ENCODE peak calls at places on chromosomes 2 and 18, in six cellular contexts. One of them, this sample, is unnamed.

GRCh38 chr2:100395532-100396350 is 21.7 kb downstream of the CHST10 start:
- DNase-seq in neuronal stem cell: no peak
- DNase-seq in H9: no peak
- DNase-seq in IMR-90: no peak
- DNase-seq in H1: no peak
- DNase-seq in trophoblast cell: no peak
- DNase-seq in this sample: no peak

GRCh38 chr2:3456125-3456524 is 63.2 kb downstream of the ADI1 start:
- DNase-seq in neuronal stem cell: no peak
- DNase-seq in H9: no peak
- DNase-seq in IMR-90: no peak
- DNase-seq in H1: no peak
- DNase-seq in trophoblast cell: no peak
- DNase-seq in this sample: no peak

GRCh38 chr2:192159215-192159614 is 35.5 kb downstream of the TMEFF2 start:
- DNase-seq in neuronal stem cell: no peak
- DNase-seq in H9: no peak
- DNase-seq in IMR-90: peak; percentile 2
- DNase-seq in H1: no peak
- DNase-seq in trophoblast cell: no peak
- DNase-seq in this sample: no peak

GRCh38 chr2:152415811-152416210 is 80.8 kb downstream of the FMNL2 start:
- DNase-seq in neuronal stem cell: no peak
- DNase-seq in H9: no peak
- DNase-seq in IMR-90: no peak
- DNase-seq in H1: no peak
- DNase-seq in trophoblast cell: no peak
- DNase-seq in this sample: no peak

GRCh38 chr2:120287183-120288015 is 34.7 kb downstream of the RALB start:
- DNase-seq in neuronal stem cell: no peak
- DNase-seq in H9: no peak
- DNase-seq in IMR-90: peak; percentile 96
- DNase-seq in H1: no peak
- DNase-seq in trophoblast cell: peak; percentile 72
- DNase-seq in this sample: peak; percentile 90

GRCh38 chr2:118970396-118971135 is 28.6 kb downstream of the MARCO start:
- DNase-seq in neuronal stem cell: no peak
- DNase-seq in H9: no peak
- DNase-seq in IMR-90: no peak
- DNase-seq in H1: no peak
- DNase-seq in trophoblast cell: no peak
- DNase-seq in this sample: no peak

GRCh38 chr2:237315170-237315880 is 98.6 kb downstream of the COL6A3 start:
- DNase-seq in neuronal stem cell: peak; percentile 27
- DNase-seq in H9: no peak
- DNase-seq in IMR-90: peak; percentile 98
- DNase-seq in H1: no peak
- DNase-seq in trophoblast cell: peak; percentile 45
- DNase-seq in this sample: peak; percentile 98

GRCh38 chr2:128442053-128442751 is 123.5 kb upstream of the HS6ST1 start:
- DNase-seq in neuronal stem cell: no peak
- DNase-seq in H9: peak; percentile 27
- DNase-seq in IMR-90: peak; percentile 16
- DNase-seq in H1: no peak
- DNase-seq in trophoblast cell: no peak
- DNase-seq in this sample: peak; percentile 71

GRCh38 chr18:27707201-27707600 is 469.7 kb downstream of the CDH2 start:
- DNase-seq in neuronal stem cell: no peak
- DNase-seq in H9: no peak
- DNase-seq in IMR-90: no peak
- DNase-seq in H1: no peak
- DNase-seq in trophoblast cell: no peak
- DNase-seq in this sample: no peak

GRCh38 chr18:76446321-76446720 is 48.7 kb downstream of the ZNF516 start:
- DNase-seq in neuronal stem cell: no peak
- DNase-seq in H9: no peak
- DNase-seq in IMR-90: no peak
- DNase-seq in H1: no peak
- DNase-seq in trophoblast cell: no peak
- DNase-seq in this sample: no peak

GRCh38 chr18:48955528-48956261 is 4.9 kb upstream of the SMAD7 start:
- DNase-seq in neuronal stem cell: no peak
- DNase-seq in H9: peak; percentile 56
- DNase-seq in IMR-90: peak; percentile 85
- DNase-seq in H1: no peak
- DNase-seq in trophoblast cell: peak; percentile 93
- DNase-seq in this sample: peak; percentile 94

GRCh38 chr18:25351773-25352628 is at the start of gene ZNF521:
- DNase-seq in neuronal stem cell: peak; percentile 95
- DNase-seq in H9: peak; percentile 87
- DNase-seq in IMR-90: peak; percentile 92
- DNase-seq in H1: peak; percentile 46
- DNase-seq in trophoblast cell: peak; percentile 51
- DNase-seq in this sample: peak; percentile 96

GRCh38 chr2:28523873-28524272 is 28.0 kb downstream of the PLB1 start:
- DNase-seq in neuronal stem cell: no peak
- DNase-seq in H9: no peak
- DNase-seq in IMR-90: no peak
- DNase-seq in H1: no peak
- DNase-seq in trophoblast cell: no peak
- DNase-seq in this sample: no peak

DNA sequence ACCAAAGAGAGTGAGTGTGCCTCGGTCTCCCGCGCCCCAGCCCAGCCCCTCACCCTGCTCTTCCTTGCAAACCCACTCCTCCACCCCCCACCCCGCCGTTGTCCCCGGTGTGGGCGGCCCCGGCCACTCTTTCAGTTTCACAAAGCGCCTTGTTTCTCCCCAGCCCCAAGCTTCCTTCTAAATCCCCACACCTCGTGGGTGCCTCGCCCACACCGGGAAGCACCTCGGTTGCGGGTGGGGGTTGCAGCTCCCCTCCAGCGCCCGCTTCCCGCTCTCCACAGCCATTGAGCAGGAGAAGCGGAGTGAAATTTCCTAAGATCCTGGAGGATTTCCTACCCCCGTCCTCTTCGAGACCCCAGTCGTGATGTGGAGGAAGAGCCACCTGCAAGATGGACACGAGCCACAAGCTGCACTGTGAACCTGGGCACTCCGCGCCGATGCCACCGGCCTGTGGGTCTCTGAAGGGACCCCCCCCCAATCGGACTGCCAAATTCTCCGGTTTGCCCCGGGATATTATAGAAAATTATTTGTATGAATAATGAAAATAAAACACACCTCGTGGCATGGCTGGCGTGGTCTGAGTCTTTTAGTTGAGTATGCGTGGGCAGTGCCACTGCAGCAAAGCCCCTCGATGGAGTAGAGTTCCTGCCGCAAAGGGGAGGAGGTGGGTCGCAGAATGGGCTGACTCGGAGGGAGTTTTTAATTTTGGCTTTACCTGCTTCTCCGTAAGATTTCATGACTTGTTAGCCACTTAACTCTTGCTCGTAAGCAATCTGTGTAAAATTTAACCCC is 848 bp downstream of the TMSB10 start:
- DNase-seq in neuronal stem cell: no peak
- DNase-seq in H9: no peak
- DNase-seq in IMR-90: no peak
- DNase-seq in H1: no peak
- DNase-seq in trophoblast cell: no peak
- DNase-seq in this sample: no peak
- H3K4ac ChIP-seq in neuronal stem cell: no peak overlapping the region
- H3K4ac ChIP-seq in H9: no peak overlapping the region
- H3K4ac ChIP-seq in IMR-90: peak overlapping the region; percentile 77
- H3K4ac ChIP-seq in H1: peak overlapping the region; percentile 94
- H3K4ac ChIP-seq in trophoblast cell: peak overlapping the region; percentile 100
- H3K4ac ChIP-seq in this sample: peak overlapping the region; percentile 80

DNA sequence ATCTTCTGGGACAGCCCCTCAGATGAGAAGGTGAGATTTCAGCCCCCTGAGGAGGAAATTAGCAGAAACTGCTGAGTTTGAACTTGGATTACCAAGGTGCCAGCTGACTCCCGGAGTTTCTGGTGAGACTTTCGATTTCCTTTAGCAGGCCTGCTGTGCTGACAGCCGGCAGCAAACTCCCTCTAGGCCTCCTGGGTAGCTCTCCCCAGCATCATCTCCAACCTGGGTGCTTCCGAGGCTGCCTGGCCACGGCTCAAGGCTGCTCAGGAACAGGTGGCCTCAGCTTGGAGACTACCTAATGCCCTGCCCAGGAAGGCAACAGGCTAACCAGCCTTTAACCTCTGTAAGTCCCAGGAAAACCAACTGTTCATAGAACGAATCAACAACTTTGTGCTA is 16.4 kb downstream of the SDC1 start:
- DNase-seq in neuronal stem cell: no peak
- DNase-seq in H9: no peak
- DNase-seq in IMR-90: no peak
- DNase-seq in H1: no peak
- DNase-seq in trophoblast cell: peak; percentile 13
- DNase-seq in this sample: peak; percentile 74
- H3K23ac ChIP-seq in neuronal stem cell: peak overlapping the region; percentile 60
- H3K23ac ChIP-seq in H9: no peak overlapping the region
- H3K23ac ChIP-seq in IMR-90: no peak overlapping the region
- H3K23ac ChIP-seq in H1: no peak overlapping the region
- H3K23ac ChIP-seq in trophoblast cell: no peak overlapping the region
- H3K23ac ChIP-seq in this sample: no peak overlapping the region

GRCh38 chr2:11828933-11829323 is 82.5 kb downstream of the LPIN1 start:
- DNase-seq in neuronal stem cell: no peak
- DNase-seq in H9: no peak
- DNase-seq in IMR-90: no peak
- DNase-seq in H1: no peak
- DNase-seq in trophoblast cell: no peak
- DNase-seq in this sample: no peak
- H3K14ac ChIP-seq in neuronal stem cell: no peak overlapping the region
- H3K14ac ChIP-seq in H9: no peak overlapping the region
- H3K14ac ChIP-seq in IMR-90: peak overlapping the region; percentile 51
- H3K14ac ChIP-seq in H1: no peak overlapping the region
- H3K14ac ChIP-seq in trophoblast cell: no peak overlapping the region
- H3K14ac ChIP-seq in this sample: no peak overlapping the region

DNA sequence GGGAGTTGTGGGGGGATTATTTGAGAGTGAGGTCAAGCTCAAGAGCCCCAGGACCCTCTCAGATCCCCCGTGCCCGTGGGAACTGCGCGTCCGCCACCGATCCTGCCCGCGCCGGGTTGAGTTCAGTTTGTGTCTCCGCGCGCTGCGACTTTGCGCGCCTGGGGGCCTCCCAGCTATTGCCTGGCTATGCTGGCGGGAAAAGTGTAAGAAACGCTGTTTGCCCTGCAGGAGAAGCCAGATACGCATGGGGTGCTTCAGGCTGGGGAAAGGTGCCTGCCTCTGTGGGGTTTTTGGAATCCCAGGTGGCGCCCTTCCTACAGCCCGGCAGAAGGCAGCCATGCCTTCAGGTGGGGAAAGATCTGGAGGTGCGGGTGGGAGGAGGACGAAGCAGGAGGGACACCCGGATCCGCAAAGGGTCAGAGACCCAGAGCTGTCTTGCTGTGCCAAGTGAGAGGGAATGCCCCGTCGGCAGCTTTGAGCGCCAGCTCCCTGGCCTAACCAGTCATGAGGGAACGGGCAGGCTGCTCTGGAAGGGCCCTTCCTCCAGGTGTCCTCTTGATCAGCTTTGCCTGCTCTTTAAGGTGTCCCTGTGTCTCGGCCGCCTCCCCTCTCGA is 22.5 kb downstream of the TEX44 start:
- DNase-seq in neuronal stem cell: no peak
- DNase-seq in H9: peak; percentile 69
- DNase-seq in IMR-90: no peak
- DNase-seq in H1: no peak
- DNase-seq in trophoblast cell: peak; percentile 71
- DNase-seq in this sample: no peak
- H3K4ac ChIP-seq in neuronal stem cell: peak overlapping the region; percentile 96
- H3K4ac ChIP-seq in H9: peak overlapping the region; percentile 96
- H3K4ac ChIP-seq in IMR-90: peak overlapping the region; percentile 94
- H3K4ac ChIP-seq in H1: peak overlapping the region; percentile 76
- H3K4ac ChIP-seq in trophoblast cell: peak overlapping the region; percentile 87
- H3K4ac ChIP-seq in this sample: peak overlapping the region; percentile 19

DNA sequence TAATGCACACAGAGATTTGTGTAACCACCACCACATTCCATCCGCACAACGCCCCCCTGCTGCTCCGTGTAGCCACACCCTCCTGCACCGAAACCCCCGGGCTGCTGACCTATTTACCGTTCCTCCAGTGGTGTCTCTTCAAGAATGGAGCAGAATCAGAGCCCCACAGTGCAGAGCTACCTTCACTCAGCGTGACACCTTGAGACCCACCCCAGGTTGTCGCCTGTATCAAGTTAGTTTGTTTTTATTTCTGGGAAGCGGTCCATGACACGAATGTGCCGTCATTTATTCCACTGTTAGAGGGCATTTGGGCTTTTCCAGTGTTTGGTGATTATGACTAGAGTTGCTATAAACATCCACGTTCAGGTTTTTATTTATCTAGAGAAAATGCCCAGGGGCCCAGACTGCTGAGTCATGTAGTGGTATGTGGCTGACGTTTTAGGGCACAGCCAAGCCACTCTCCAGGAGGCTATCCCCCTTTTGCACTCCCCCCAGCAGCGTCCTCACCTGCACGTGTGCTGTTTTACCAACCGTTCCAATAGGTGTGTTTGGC is 266.7 kb downstream of the NDUFA10 start:
- DNase-seq in neuronal stem cell: no peak
- DNase-seq in H9: no peak
- DNase-seq in IMR-90: peak; percentile 3
- DNase-seq in H1: no peak
- DNase-seq in trophoblast cell: no peak
- DNase-seq in this sample: peak; percentile 18
- H3K23ac ChIP-seq in neuronal stem cell: no peak overlapping the region
- H3K23ac ChIP-seq in H9: no peak overlapping the region
- H3K23ac ChIP-seq in IMR-90: no peak overlapping the region
- H3K23ac ChIP-seq in H1: no peak overlapping the region
- H3K23ac ChIP-seq in trophoblast cell: no peak overlapping the region
- H3K23ac ChIP-seq in this sample: no peak overlapping the region

GRCh38 chr2:140641163-140641562 is 1489.7 kb downstream of the LRP1B start:
- DNase-seq in neuronal stem cell: no peak
- DNase-seq in H9: no peak
- DNase-seq in IMR-90: no peak
- DNase-seq in H1: no peak
- DNase-seq in trophoblast cell: no peak
- DNase-seq in this sample: no peak

GRCh38 chr2:140643761-140644187 is 1487.0 kb downstream of the LRP1B start:
- DNase-seq in neuronal stem cell: no peak
- DNase-seq in H9: no peak
- DNase-seq in IMR-90: peak; percentile 53
- DNase-seq in H1: no peak
- DNase-seq in trophoblast cell: no peak
- DNase-seq in this sample: peak; percentile 66

GRCh38 chr2:140639628-140640027 is 1491.2 kb downstream of the LRP1B start:
- DNase-seq in neuronal stem cell: no peak
- DNase-seq in H9: no peak
- DNase-seq in IMR-90: no peak
- DNase-seq in H1: no peak
- DNase-seq in trophoblast cell: no peak
- DNase-seq in this sample: no peak
- H3K14ac ChIP-seq in neuronal stem cell: no peak overlapping the region
- H3K14ac ChIP-seq in H9: no peak overlapping the region
- H3K14ac ChIP-seq in IMR-90: no peak overlapping the region
- H3K14ac ChIP-seq in H1: no peak overlapping the region
- H3K14ac ChIP-seq in trophoblast cell: no peak overlapping the region
- H3K14ac ChIP-seq in this sample: no peak overlapping the region

GRCh38 chr18:74147779-74148542 is at the start of the genes FBXO15 and TIMM21:
- DNase-seq in neuronal stem cell: peak; percentile 94
- DNase-seq in H9: peak; percentile 95
- DNase-seq in IMR-90: peak; percentile 96
- DNase-seq in H1: peak; percentile 78
- DNase-seq in trophoblast cell: peak; percentile 99
- DNase-seq in this sample: peak; percentile 98
- H3K4ac ChIP-seq in neuronal stem cell: no peak within 1 kb of the TSS
- H3K4ac ChIP-seq in H9: no peak within 1 kb of the TSS
- H3K4ac ChIP-seq in IMR-90: peak within 1 kb of the TSS; percentile 98
- H3K4ac ChIP-seq in H1: peak within 1 kb of the TSS; percentile 82
- H3K4ac ChIP-seq in trophoblast cell: peak within 1 kb of the TSS; percentile 97
- H3K4ac ChIP-seq in this sample: peak within 1 kb of the TSS; percentile 60

GRCh38 chr2:46298272-46298521 is 990 bp downstream of the EPAS1 start:
- DNase-seq in neuronal stem cell: no peak
- DNase-seq in H9: no peak
- DNase-seq in IMR-90: no peak
- DNase-seq in H1: no peak
- DNase-seq in trophoblast cell: no peak
- DNase-seq in this sample: no peak
- H3K23ac ChIP-seq in neuronal stem cell: peak overlapping the region; percentile 81
- H3K23ac ChIP-seq in H9: no peak overlapping the region
- H3K23ac ChIP-seq in IMR-90: peak overlapping the region; percentile 96
- H3K23ac ChIP-seq in H1: no peak overlapping the region
- H3K23ac ChIP-seq in trophoblast cell: no peak overlapping the region
- H3K23ac ChIP-seq in this sample: peak overlapping the region; percentile 9